ENCODE peak calls at places on chromosome 17, in four cellular contexts. One of them, this sample, is unnamed.

GRCh38 chr17:81563861-81564586 is 11.9 kb upstream of the FAAP100 start:
- DNase-seq in sigmoid colon: no peak
- DNase-seq in A549: no peak
- DNase-seq in GM12878: no peak
- DNase-seq in this sample: no peak

GRCh38 chr17:80362428-80363119 is 52.4 kb upstream of the ENDOV start:
- DNase-seq in sigmoid colon: peak
- DNase-seq in A549: no peak
- DNase-seq in GM12878: no peak
- DNase-seq in this sample: peak

GRCh38 chr17:46872421-46872820 is 21.0 kb downstream of the WNT9B start:
- DNase-seq in sigmoid colon: no peak
- DNase-seq in A549: no peak
- DNase-seq in GM12878: no peak
- DNase-seq in this sample: no peak

GRCh38 chr17:55388842-55389241 is 32.8 kb downstream of the MMD start:
- DNase-seq in sigmoid colon: no peak
- DNase-seq in A549: no peak
- DNase-seq in GM12878: no peak
- DNase-seq in this sample: no peak

GRCh38 chr17:56707312-56708219 is 114.1 kb downstream of the NOG start:
- DNase-seq in sigmoid colon: no peak
- DNase-seq in A549: no peak
- DNase-seq in GM12878: no peak
- DNase-seq in this sample: no peak

GRCh38 chr17:32523017-32523680 is 36.4 kb downstream of the CDK5R1 start:
- DNase-seq in sigmoid colon: peak
- DNase-seq in A549: no peak
- DNase-seq in GM12878: peak
- DNase-seq in this sample: no peak

GRCh38 chr17:75845058-75845711 is 981 bp upstream of the UNC13D start:
- DNase-seq in sigmoid colon: peak
- DNase-seq in A549: peak
- DNase-seq in GM12878: peak
- DNase-seq in this sample: peak

GRCh38 chr17:40323731-40324650 is 15.0 kb downstream of the RARA start:
- DNase-seq in sigmoid colon: peak
- DNase-seq in A549: no peak
- DNase-seq in GM12878: no peak
- DNase-seq in this sample: no peak

GRCh38 chr17:6755731-6756184 is at the start of gene XAF1:
- DNase-seq in sigmoid colon: peak
- DNase-seq in A549: no peak
- DNase-seq in GM12878: peak
- DNase-seq in this sample: peak

GRCh38 chr17:79619636-79620206 is 8.9 kb upstream of the RBFOX3 start:
- DNase-seq in sigmoid colon: peak
- DNase-seq in A549: no peak
- DNase-seq in GM12878: no peak
- DNase-seq in this sample: no peak

GRCh38 chr17:66469088-66469442 is 166.7 kb downstream of the PRKCA start:
- DNase-seq in sigmoid colon: no peak
- DNase-seq in A549: no peak
- DNase-seq in GM12878: no peak
- DNase-seq in this sample: no peak

GRCh38 chr17:80095038-80095843 is 6.1 kb upstream of the GAA start:
- DNase-seq in sigmoid colon: peak
- DNase-seq in A549: no peak
- DNase-seq in GM12878: no peak
- DNase-seq in this sample: no peak

GRCh38 chr17:57166803-57167202 is 81.8 kb downstream of the AKAP1 start:
- DNase-seq in sigmoid colon: no peak
- DNase-seq in A549: no peak
- DNase-seq in GM12878: no peak
- DNase-seq in this sample: no peak

GRCh38 chr17:2396568-2397246 is 4.2 kb downstream of the MNT start:
- DNase-seq in sigmoid colon: peak
- DNase-seq in A549: peak
- DNase-seq in GM12878: peak
- DNase-seq in this sample: peak
- TF ChIP-seq EP300 in sigmoid colon: no peak
- TF ChIP-seq EP300 in A549: no peak
- TF ChIP-seq EP300 in GM12878: no peak
- TF ChIP-seq EP300 in this sample: peak

GRCh38 chr17:12037970-12038369 is 17.3 kb downstream of the MAP2K4 start:
- DNase-seq in sigmoid colon: no peak
- DNase-seq in A549: no peak
- DNase-seq in GM12878: no peak
- DNase-seq in this sample: no peak
- TF ChIP-seq EP300 in sigmoid colon: no peak
- TF ChIP-seq EP300 in A549: no peak
- TF ChIP-seq EP300 in GM12878: no peak
- TF ChIP-seq EP300 in this sample: no peak

GRCh38 chr17:8729421-8729820 is 15.2 kb downstream of the CCDC42 start:
- DNase-seq in sigmoid colon: no peak
- DNase-seq in A549: no peak
- DNase-seq in GM12878: no peak
- DNase-seq in this sample: no peak

GRCh38 chr17:8726951-8727555 is 17.6 kb downstream of the CCDC42 start:
- DNase-seq in sigmoid colon: no peak
- DNase-seq in A549: no peak
- DNase-seq in GM12878: no peak
- DNase-seq in this sample: no peak

GRCh38 chr17:8729860-8730259 is 14.8 kb downstream of the CCDC42 start:
- DNase-seq in sigmoid colon: no peak
- DNase-seq in A549: no peak
- DNase-seq in GM12878: no peak
- DNase-seq in this sample: no peak

GRCh38 chr17:8728991-8729390 is 15.6 kb downstream of the CCDC42 start:
- DNase-seq in sigmoid colon: no peak
- DNase-seq in A549: no peak
- DNase-seq in GM12878: no peak
- DNase-seq in this sample: no peak

GRCh38 chr17:8728251-8728925 is 16.2 kb downstream of the CCDC42 start:
- DNase-seq in sigmoid colon: no peak
- DNase-seq in A549: no peak
- DNase-seq in GM12878: no peak
- DNase-seq in this sample: no peak
- TF ChIP-seq EP300 in sigmoid colon: no peak
- TF ChIP-seq EP300 in A549: no peak
- TF ChIP-seq EP300 in GM12878: no peak
- TF ChIP-seq EP300 in this sample: no peak

GRCh38 chr17:50908860-50909764 is 43.0 kb upstream of the TOB1 start:
- DNase-seq in sigmoid colon: no peak
- DNase-seq in A549: no peak
- DNase-seq in GM12878: no peak
- DNase-seq in this sample: peak
- TF ChIP-seq EP300 in sigmoid colon: no peak
- TF ChIP-seq EP300 in A549: no peak
- TF ChIP-seq EP300 in GM12878: no peak
- TF ChIP-seq EP300 in this sample: peak

GRCh38 chr17:7838291-7839075 is 4.5 kb downstream of the KDM6B start:
- DNase-seq in sigmoid colon: peak
- DNase-seq in A549: no peak
- DNase-seq in GM12878: no peak
- DNase-seq in this sample: no peak

GRCh38 chr17:7835818-7836595 is 2.0 kb downstream of the KDM6B start:
- DNase-seq in sigmoid colon: peak
- DNase-seq in A549: peak
- DNase-seq in GM12878: no peak
- DNase-seq in this sample: peak

GRCh38 chr17:7834891-7835817 is 1.1 kb downstream of the KDM6B start:
- DNase-seq in sigmoid colon: peak
- DNase-seq in A549: peak
- DNase-seq in GM12878: peak
- DNase-seq in this sample: peak

GRCh38 chr17:7837375-7838290 is 3.6 kb downstream of the KDM6B start:
- DNase-seq in sigmoid colon: no peak
- DNase-seq in A549: no peak
- DNase-seq in GM12878: no peak
- DNase-seq in this sample: no peak

GRCh38 chr17:7836596-7837374 is 2.8 kb downstream of the KDM6B start:
- DNase-seq in sigmoid colon: peak
- DNase-seq in A549: peak
- DNase-seq in GM12878: peak
- DNase-seq in this sample: peak
- TF ChIP-seq EP300 in sigmoid colon: no peak
- TF ChIP-seq EP300 in A549: peak
- TF ChIP-seq EP300 in GM12878: peak
- TF ChIP-seq EP300 in this sample: peak

DNA sequence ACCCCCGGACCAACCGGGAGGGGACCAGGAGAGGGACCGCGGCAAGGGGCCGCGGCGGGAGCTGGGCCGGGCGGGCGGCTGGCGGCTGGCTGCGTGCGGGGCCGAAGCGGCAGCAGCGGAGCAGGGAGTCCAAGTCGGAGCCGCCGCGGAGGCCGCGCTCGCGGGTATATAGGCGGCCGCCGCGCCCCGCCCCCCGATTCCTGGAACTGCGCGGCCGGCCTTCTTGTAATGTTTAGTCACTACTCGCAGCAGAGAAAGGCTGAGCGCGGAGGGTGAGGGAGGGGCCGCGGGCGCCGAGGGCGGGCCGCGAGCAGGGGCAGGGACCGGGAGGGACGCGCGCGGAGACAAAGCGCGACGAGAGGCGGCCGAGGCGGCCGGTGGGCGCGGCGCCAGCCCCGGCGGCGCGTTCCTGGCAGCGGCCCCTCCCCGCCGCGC is at the start of gene SOCS3:
- DNase-seq in sigmoid colon: peak
- DNase-seq in A549: peak
- DNase-seq in GM12878: no peak
- DNase-seq in this sample: peak
- TF ChIP-seq EP300 in sigmoid colon: no peak
- TF ChIP-seq EP300 in A549: peak
- TF ChIP-seq EP300 in GM12878: no peak
- TF ChIP-seq EP300 in this sample: peak

This sample was measured in tibial nerve.